ENCODE peak calls at places on chromosomes 12 and 14, in seven cellular contexts. X is H9; M is Peyer's patch; I is CD8-positive, alpha-beta T cell; E is stomach; V is endothelial cell; N is adrenal gland. D is an unnamed sample.

GRCh38 chr12:94174576-94174975 is 26.2 kb downstream of the PLXNC1 start:
- DNase-seq in X (no peak), M (peak), I (no peak), E (no peak), V (no peak), N (peak), D (no peak)

GRCh38 chr12:66915312-66915904 is 236.5 kb upstream of the GRIP1 start:
- DNase-seq in X (no peak), M (no peak), I (no peak), E (no peak), V (no peak), N (no peak), D (no peak)

GRCh38 chr14:30573203-30573814 is 14.4 kb downstream of the G2E3 start:
- DNase-seq in X (no peak), M (no peak), I (no peak), E (no peak), V (no peak), N (no peak), D (no peak)

GRCh38 chr12:111409403-111410228 is 3.9 kb downstream of the SH2B3 start:
- DNase-seq in X (peak), M (peak), I (no peak), E (no peak), V (no peak), N (peak), D (no peak)

GRCh38 chr12:49348781-49349180 is 2.1 kb downstream of the DNAJC22 start:
- DNase-seq in X (peak), M (no peak), I (no peak), E (peak), V (no peak), N (no peak), D (no peak)

GRCh38 chr14:90444077-90444696 is 47.4 kb downstream of the CALM1 start:
- DNase-seq in X (no peak), M (no peak), I (no peak), E (no peak), V (no peak), N (no peak), D (no peak)

GRCh38 chr14:101561145-101561896 is at the start of gene DIO3:
- DNase-seq in X (peak), M (no peak), I (no peak), E (no peak), V (peak), N (no peak), D (peak)

GRCh38 chr14:73457050-73457934 is 1.1 kb downstream of the NUMB start:
- DNase-seq in X (peak), M (no peak), I (peak), E (peak), V (peak), N (peak), D (peak)

GRCh38 chr12:45235087-45236025 is 19.5 kb downstream of the ANO6 start:
- DNase-seq in X (peak), M (no peak), I (no peak), E (no peak), V (no peak), N (peak), D (peak)

GRCh38 chr12:11500222-11500860 is 105.0 kb upstream of the PRB2 start:
- DNase-seq in X (peak), M (peak), I (peak), E (peak), V (peak), N (peak), D (peak)

GRCh38 chr14:41607119-41607785 is 576 bp downstream of the LRFN5 start:
- DNase-seq in X (no peak), M (no peak), I (no peak), E (no peak), V (peak), N (peak), D (peak)

GRCh38 chr12:106429636-106430035 is 72.1 kb downstream of the POLR3B start:
- DNase-seq in X (no peak), M (no peak), I (no peak), E (no peak), V (no peak), N (no peak), D (no peak)

GRCh38 chr14:30330452-30330851 is 228.5 kb upstream of the G2E3 start:
- DNase-seq in X (no peak), M (no peak), I (no peak), E (no peak), V (no peak), N (no peak), D (no peak)

GRCh38 chr12:6425588-6426531 is 18.9 kb upstream of the CD27 start:
- DNase-seq in X (no peak), M (peak), I (no peak), E (peak), V (no peak), N (peak), D (no peak)

GRCh38 chr14:97887690-97888089 is 1090.5 kb downstream of the VRK1 start:
- DNase-seq in X (no peak), M (no peak), I (no peak), E (no peak), V (no peak), N (no peak), D (no peak)

GRCh38 chr12:110039085-110039807 is 9.1 kb downstream of the C12orf76 start:
- DNase-seq in X (peak), M (peak), I (peak), E (peak), V (peak), N (peak), D (no peak)

D was measured in WTC11.